ENCODE peak calls at places on chromosomes 16 and 17, in eight cellular contexts. One of them, this sample, is unnamed.

GRCh38 chr17:82489851-82490511 is 29.6 kb upstream of the FOXK2 start:
- DNase-seq in GM12865: no peak
- DNase-seq in epithelial cell of esophagus: no peak
- DNase-seq in OCI-M1: no peak
- DNase-seq in astrocyte of the cerebellum: no peak
- DNase-seq in T-helper 2 cell: no peak
- DNase-seq in dermis microvascular lymphatic vessel endothelial cell: no peak
- DNase-seq in AG09309: no peak
- DNase-seq in this sample: no peak

GRCh38 chr16:19188406-19188805 is 20.4 kb downstream of the SYT17 start:
- DNase-seq in GM12865: no peak
- DNase-seq in epithelial cell of esophagus: no peak
- DNase-seq in OCI-M1: no peak
- DNase-seq in astrocyte of the cerebellum: no peak
- DNase-seq in T-helper 2 cell: no peak
- DNase-seq in dermis microvascular lymphatic vessel endothelial cell: peak; percentile 43
- DNase-seq in AG09309: no peak
- DNase-seq in this sample: no peak

GRCh38 chr17:7108981-7109380 is 5.6 kb downstream of the ASGR2 start:
- DNase-seq in GM12865: no peak
- DNase-seq in epithelial cell of esophagus: no peak
- DNase-seq in OCI-M1: no peak
- DNase-seq in astrocyte of the cerebellum: no peak
- DNase-seq in T-helper 2 cell: no peak
- DNase-seq in dermis microvascular lymphatic vessel endothelial cell: no peak
- DNase-seq in AG09309: no peak
- DNase-seq in this sample: no peak

GRCh38 chr17:17303010-17303846 is at the start of gene NT5M:
- DNase-seq in GM12865: peak; percentile 84
- DNase-seq in epithelial cell of esophagus: peak; percentile 79
- DNase-seq in OCI-M1: peak; percentile 85
- DNase-seq in astrocyte of the cerebellum: no peak
- DNase-seq in T-helper 2 cell: peak; percentile 43
- DNase-seq in dermis microvascular lymphatic vessel endothelial cell: peak; percentile 80
- DNase-seq in AG09309: no peak
- DNase-seq in this sample: peak; percentile 62

GRCh38 chr16:14602443-14602963 is 27.6 kb downstream of the PARN start:
- DNase-seq in GM12865: no peak
- DNase-seq in epithelial cell of esophagus: no peak
- DNase-seq in OCI-M1: no peak
- DNase-seq in astrocyte of the cerebellum: no peak
- DNase-seq in T-helper 2 cell: no peak
- DNase-seq in dermis microvascular lymphatic vessel endothelial cell: no peak
- DNase-seq in AG09309: no peak
- DNase-seq in this sample: no peak

GRCh38 chr17:6639651-6640535 is 618 bp downstream of the KIAA0753 start:
- DNase-seq in GM12865: peak; percentile 46
- DNase-seq in epithelial cell of esophagus: peak; percentile 39
- DNase-seq in OCI-M1: peak; percentile 63
- DNase-seq in astrocyte of the cerebellum: no peak
- DNase-seq in T-helper 2 cell: no peak
- DNase-seq in dermis microvascular lymphatic vessel endothelial cell: peak; percentile 49
- DNase-seq in AG09309: no peak
- DNase-seq in this sample: peak; percentile 51

GRCh38 chr17:13346081-13346533 is 255.6 kb downstream of the HS3ST3A1 start:
- DNase-seq in GM12865: no peak
- DNase-seq in epithelial cell of esophagus: peak; percentile 45
- DNase-seq in OCI-M1: peak; percentile 91
- DNase-seq in astrocyte of the cerebellum: peak; percentile 92
- DNase-seq in T-helper 2 cell: no peak
- DNase-seq in dermis microvascular lymphatic vessel endothelial cell: no peak
- DNase-seq in AG09309: peak; percentile 90
- DNase-seq in this sample: peak; percentile 69

GRCh38 chr16:53605356-53605755 is 98.3 kb downstream of the RPGRIP1L start:
- DNase-seq in GM12865: no peak
- DNase-seq in epithelial cell of esophagus: no peak
- DNase-seq in OCI-M1: no peak
- DNase-seq in astrocyte of the cerebellum: no peak
- DNase-seq in T-helper 2 cell: no peak
- DNase-seq in dermis microvascular lymphatic vessel endothelial cell: no peak
- DNase-seq in AG09309: no peak
- DNase-seq in this sample: no peak

GRCh38 chr16:68065716-68066305 is 19.4 kb upstream of the NFATC3 start:
- DNase-seq in GM12865: no peak
- DNase-seq in epithelial cell of esophagus: peak; percentile 36
- DNase-seq in OCI-M1: no peak
- DNase-seq in astrocyte of the cerebellum: peak; percentile 45
- DNase-seq in T-helper 2 cell: no peak
- DNase-seq in dermis microvascular lymphatic vessel endothelial cell: peak; percentile 50
- DNase-seq in AG09309: peak; percentile 37
- DNase-seq in this sample: no peak

GRCh38 chr17:17446666-17447155 is 30.1 kb upstream of the MED9 start:
- DNase-seq in GM12865: no peak
- DNase-seq in epithelial cell of esophagus: no peak
- DNase-seq in OCI-M1: no peak
- DNase-seq in astrocyte of the cerebellum: no peak
- DNase-seq in T-helper 2 cell: no peak
- DNase-seq in dermis microvascular lymphatic vessel endothelial cell: peak; percentile 55
- DNase-seq in AG09309: no peak
- DNase-seq in this sample: no peak

GRCh38 chr16:11976850-11977205 is 294 bp downstream of the SNX29 start:
- DNase-seq in GM12865: no peak
- DNase-seq in epithelial cell of esophagus: no peak
- DNase-seq in OCI-M1: no peak
- DNase-seq in astrocyte of the cerebellum: no peak
- DNase-seq in T-helper 2 cell: no peak
- DNase-seq in dermis microvascular lymphatic vessel endothelial cell: peak; percentile 10
- DNase-seq in AG09309: no peak
- DNase-seq in this sample: no peak

GRCh38 chr16:1333149-1333812 is at the start of gene BAIAP3:
- DNase-seq in GM12865: peak; percentile 52
- DNase-seq in epithelial cell of esophagus: peak; percentile 56
- DNase-seq in OCI-M1: no peak
- DNase-seq in astrocyte of the cerebellum: no peak
- DNase-seq in T-helper 2 cell: peak; percentile 24
- DNase-seq in dermis microvascular lymphatic vessel endothelial cell: peak; percentile 45
- DNase-seq in AG09309: no peak
- DNase-seq in this sample: peak; percentile 34

GRCh38 chr17:42284566-42284965 is 3.7 kb upstream of the STAT5A start:
- DNase-seq in GM12865: no peak
- DNase-seq in epithelial cell of esophagus: no peak
- DNase-seq in OCI-M1: no peak
- DNase-seq in astrocyte of the cerebellum: no peak
- DNase-seq in T-helper 2 cell: no peak
- DNase-seq in dermis microvascular lymphatic vessel endothelial cell: no peak
- DNase-seq in AG09309: no peak
- DNase-seq in this sample: no peak

GRCh38 chr16:56869513-56870270 is 4.7 kb downstream of the SLC12A3 start:
- DNase-seq in GM12865: peak; percentile 78
- DNase-seq in epithelial cell of esophagus: peak; percentile 20
- DNase-seq in OCI-M1: peak; percentile 47
- DNase-seq in astrocyte of the cerebellum: no peak
- DNase-seq in T-helper 2 cell: peak; percentile 9
- DNase-seq in dermis microvascular lymphatic vessel endothelial cell: peak; percentile 44
- DNase-seq in AG09309: no peak
- DNase-seq in this sample: peak; percentile 63

GRCh38 chr16:73057369-73058210 is 9.7 kb upstream of the ZFHX3 start:
- DNase-seq in GM12865: peak; percentile 54
- DNase-seq in epithelial cell of esophagus: peak; percentile 35
- DNase-seq in OCI-M1: no peak
- DNase-seq in astrocyte of the cerebellum: no peak
- DNase-seq in T-helper 2 cell: no peak
- DNase-seq in dermis microvascular lymphatic vessel endothelial cell: peak; percentile 65
- DNase-seq in AG09309: no peak
- DNase-seq in this sample: peak; percentile 53

GRCh38 chr17:48576479-48577309 is 1.5 kb downstream of the HOXB4 start:
- DNase-seq in GM12865: no peak
- DNase-seq in epithelial cell of esophagus: peak; percentile 40
- DNase-seq in OCI-M1: peak; percentile 82
- DNase-seq in astrocyte of the cerebellum: no peak
- DNase-seq in T-helper 2 cell: no peak
- DNase-seq in dermis microvascular lymphatic vessel endothelial cell: no peak
- DNase-seq in AG09309: no peak
- DNase-seq in this sample: peak; percentile 64

This sample was measured in kidney tubule cell.